ENCODE peak calls at places on chromosomes 16 and 17, in four cellular contexts. One of them, this sample, is unnamed.

GRCh38 chr16:1333149-1333812 is at the start of gene BAIAP3:
- DNase-seq in transverse colon: peak
- DNase-seq in cardiac fibroblast: peak
- DNase-seq in SK-N-SH: peak
- DNase-seq in this sample: no peak

GRCh38 chr17:58153046-58153445 is 4.9 kb downstream of the OR4D1 start:
- DNase-seq in SK-N-SH: no peak
- DNase-seq in cardiac fibroblast: no peak
- DNase-seq in transverse colon: peak
- DNase-seq in this sample: no peak

GRCh38 chr17:83119987-83120864 is 40.8 kb downstream of the METRNL start:
- DNase-seq in SK-N-SH: no peak
- DNase-seq in transverse colon: peak
- DNase-seq in cardiac fibroblast: no peak
- DNase-seq in this sample: no peak

GRCh38 chr17:32780721-32781120 is 96.2 kb downstream of the MYO1D start:
- DNase-seq in transverse colon: no peak
- DNase-seq in SK-N-SH: no peak
- DNase-seq in cardiac fibroblast: no peak
- DNase-seq in this sample: no peak

GRCh38 chr16:67967183-67967955 is 1.1 kb downstream of the SLC12A4 start:
- DNase-seq in cardiac fibroblast: no peak
- DNase-seq in SK-N-SH: no peak
- DNase-seq in transverse colon: no peak
- DNase-seq in this sample: no peak

GRCh38 chr17:61469474-61469873 is 17.3 kb downstream of the TBX4 start:
- DNase-seq in SK-N-SH: no peak
- DNase-seq in transverse colon: no peak
- DNase-seq in cardiac fibroblast: no peak
- DNase-seq in this sample: no peak

GRCh38 chr17:5555254-5555653 is 29.1 kb downstream of the NLRP1 start:
- DNase-seq in transverse colon: no peak
- DNase-seq in SK-N-SH: no peak
- DNase-seq in cardiac fibroblast: peak
- DNase-seq in this sample: no peak

GRCh38 chr16:15642557-15643452 is at the start of gene MARF1:
- DNase-seq in cardiac fibroblast: peak
- DNase-seq in transverse colon: peak
- DNase-seq in SK-N-SH: peak
- DNase-seq in this sample: peak

GRCh38 chr16:76653390-76654026 is 376.3 kb downstream of the CNTNAP4 start:
- DNase-seq in transverse colon: no peak
- DNase-seq in cardiac fibroblast: peak
- DNase-seq in SK-N-SH: peak
- DNase-seq in this sample: no peak

GRCh38 chr16:14029658-14030057 is 41.5 kb upstream of the MRTFB start:
- DNase-seq in transverse colon: no peak
- DNase-seq in SK-N-SH: peak
- DNase-seq in cardiac fibroblast: no peak
- DNase-seq in this sample: no peak

GRCh38 chr16:1978476-1979120 is 2.7 kb downstream of the NOXO1 start:
- DNase-seq in transverse colon: no peak
- DNase-seq in cardiac fibroblast: no peak
- DNase-seq in SK-N-SH: no peak
- DNase-seq in this sample: no peak

GRCh38 chr17:75319818-75320691 is 30.8 kb upstream of the SLC25A19 start:
- DNase-seq in transverse colon: peak
- DNase-seq in cardiac fibroblast: peak
- DNase-seq in SK-N-SH: no peak
- DNase-seq in this sample: no peak

GRCh38 chr16:89720859-89721643 is at the start of the genes VPS9D1 and ZNF276:
- DNase-seq in transverse colon: peak
- DNase-seq in cardiac fibroblast: peak
- DNase-seq in SK-N-SH: peak
- DNase-seq in this sample: peak

GRCh38 chr17:19386276-19386863 is 620 bp downstream of the MFAP4 start:
- DNase-seq in SK-N-SH: peak
- DNase-seq in cardiac fibroblast: peak
- DNase-seq in transverse colon: peak
- DNase-seq in this sample: no peak

GRCh38 chr17:43578352-43578698 is 32.2 kb upstream of the ETV4 start:
- DNase-seq in transverse colon: no peak
- DNase-seq in SK-N-SH: no peak
- DNase-seq in cardiac fibroblast: no peak
- DNase-seq in this sample: no peak

GRCh38 chr17:43574348-43574747 is 28.2 kb upstream of the ETV4 start:
- DNase-seq in transverse colon: peak
- DNase-seq in SK-N-SH: no peak
- DNase-seq in cardiac fibroblast: no peak
- DNase-seq in this sample: no peak

GRCh38 chr17:43574896-43575525 is 28.9 kb upstream of the ETV4 start:
- DNase-seq in cardiac fibroblast: no peak
- DNase-seq in transverse colon: no peak
- DNase-seq in SK-N-SH: no peak
- DNase-seq in this sample: no peak

GRCh38 chr17:43578699-43579569 is 32.8 kb upstream of the ETV4 start:
- DNase-seq in cardiac fibroblast: peak
- DNase-seq in transverse colon: no peak
- DNase-seq in SK-N-SH: peak
- DNase-seq in this sample: no peak

DNA sequence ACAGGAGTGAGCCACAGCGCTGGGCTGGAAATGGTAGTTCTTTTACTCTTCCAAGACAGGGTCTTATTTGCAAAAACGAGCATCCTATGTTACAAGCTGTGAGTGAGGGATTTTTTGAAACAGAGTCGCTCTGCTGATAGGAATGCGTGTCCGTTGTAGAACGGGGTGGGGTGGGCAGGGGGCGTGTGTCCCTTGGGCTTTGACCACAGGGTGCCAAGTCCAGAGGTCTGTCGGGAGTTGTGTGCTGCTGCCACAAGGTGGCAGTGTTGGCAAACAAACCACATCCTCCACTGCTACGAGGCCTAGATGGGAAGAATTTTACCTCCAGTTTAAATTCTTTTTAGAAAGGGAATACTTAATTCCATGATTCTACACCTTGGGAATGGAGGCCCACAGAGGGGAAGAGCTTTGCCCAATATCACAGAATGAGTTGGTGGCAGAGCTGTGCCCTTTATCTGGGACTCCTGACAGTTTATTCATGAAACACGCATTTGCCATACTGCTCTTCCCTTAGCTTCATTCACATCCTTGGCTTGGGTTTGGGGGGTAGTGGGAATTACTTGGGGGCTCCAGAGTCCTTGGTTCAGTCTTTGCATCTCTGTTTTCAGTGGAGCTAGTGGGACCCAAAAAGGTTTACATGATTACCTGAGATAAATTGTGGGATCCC is 30.6 kb upstream of the ETV4 start:
- DNase-seq in SK-N-SH: peak
- DNase-seq in transverse colon: peak
- DNase-seq in cardiac fibroblast: peak
- DNase-seq in this sample: peak
- TF ChIP-seq CTCF in SK-N-SH: peak
- TF ChIP-seq CTCF in transverse colon: peak
- TF ChIP-seq CTCF in cardiac fibroblast: peak
- TF ChIP-seq CTCF in this sample: peak

GRCh38 chr17:6701719-6702118 is 11.4 kb downstream of the SLC13A5 start:
- DNase-seq in SK-N-SH: peak
- DNase-seq in transverse colon: no peak
- DNase-seq in cardiac fibroblast: peak
- DNase-seq in this sample: no peak
- TF ChIP-seq CTCF in SK-N-SH: peak
- TF ChIP-seq CTCF in transverse colon: peak
- TF ChIP-seq CTCF in cardiac fibroblast: peak
- TF ChIP-seq CTCF in this sample: no peak

DNA sequence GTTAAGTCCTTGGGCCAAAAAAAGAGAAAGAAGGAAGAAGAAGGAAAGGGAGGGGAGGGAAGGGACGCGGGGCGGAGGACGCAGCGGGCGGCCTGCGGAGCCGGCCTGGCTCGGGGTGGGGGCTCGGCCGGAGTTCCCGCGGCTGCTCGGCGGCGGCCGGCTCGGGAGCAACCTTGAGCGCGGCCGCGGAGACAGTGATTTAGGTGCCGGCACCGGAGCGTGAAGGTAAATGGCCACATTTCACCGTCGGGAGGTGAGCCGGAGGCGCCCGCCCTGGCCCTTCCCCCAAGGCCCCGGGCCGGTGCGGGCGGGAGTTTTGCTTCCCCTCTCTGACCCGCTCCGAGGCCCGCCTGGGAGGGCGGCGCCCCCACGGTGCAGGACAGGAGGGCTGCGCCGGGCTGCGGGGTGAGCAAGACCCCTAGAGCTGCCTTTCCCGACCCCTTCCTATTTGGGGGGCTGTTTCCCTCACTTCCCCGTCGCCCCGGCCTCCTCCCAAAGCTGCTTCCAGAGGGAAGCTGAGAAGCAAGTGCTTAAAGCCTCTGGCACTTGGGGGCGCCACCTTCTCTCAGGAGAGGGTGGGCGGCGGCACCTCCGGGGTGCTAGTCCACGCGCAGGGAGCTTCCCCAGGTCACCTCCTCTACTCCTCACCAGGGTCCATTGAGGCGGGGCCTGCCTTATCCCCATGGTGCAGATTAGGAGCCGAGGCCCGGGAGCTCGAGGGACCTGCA is 56.5 kb downstream of the MRM1 start:
- DNase-seq in transverse colon: peak
- DNase-seq in SK-N-SH: peak
- DNase-seq in cardiac fibroblast: peak
- DNase-seq in this sample: no peak
- TF ChIP-seq CTCF in transverse colon: peak
- TF ChIP-seq CTCF in SK-N-SH: no peak
- TF ChIP-seq CTCF in cardiac fibroblast: peak
- TF ChIP-seq CTCF in this sample: no peak

DNA sequence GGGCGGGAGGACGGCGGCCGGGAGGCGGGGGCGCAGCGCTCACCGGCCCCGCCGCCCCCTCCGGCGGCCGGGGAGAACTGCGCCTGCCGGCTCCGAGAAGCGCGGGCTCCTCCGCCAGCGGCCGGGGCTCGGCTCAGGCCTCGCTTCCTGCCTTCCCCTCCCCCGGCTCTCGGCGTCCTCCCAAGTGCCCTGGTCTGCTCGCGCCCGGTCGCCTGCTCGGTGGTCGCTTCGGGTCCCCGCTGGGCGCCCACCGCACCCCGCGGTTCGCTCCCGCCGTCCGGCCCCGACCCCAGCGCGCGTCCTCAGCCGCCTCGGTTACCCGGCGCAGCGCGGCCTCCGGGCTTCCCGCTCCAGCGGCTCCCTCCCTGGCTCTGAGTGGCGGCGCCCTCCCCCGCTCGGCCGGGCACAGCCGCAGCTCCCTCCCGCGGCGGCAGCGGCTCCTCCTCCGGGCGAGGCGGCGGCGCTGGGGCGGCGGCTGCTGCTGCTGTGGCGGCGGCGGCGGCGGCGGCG is 294 bp downstream of the UBTF start:
- DNase-seq in SK-N-SH: peak
- DNase-seq in transverse colon: peak
- DNase-seq in cardiac fibroblast: peak
- DNase-seq in this sample: peak
- TF ChIP-seq CTCF in SK-N-SH: peak
- TF ChIP-seq CTCF in transverse colon: peak
- TF ChIP-seq CTCF in cardiac fibroblast: peak
- TF ChIP-seq CTCF in this sample: peak

GRCh38 chr16:73846292-73846849 is 450.2 kb upstream of the PSMD7 start:
- DNase-seq in SK-N-SH: peak
- DNase-seq in cardiac fibroblast: no peak
- DNase-seq in transverse colon: no peak
- DNase-seq in this sample: no peak
- TF ChIP-seq CTCF in SK-N-SH: no peak
- TF ChIP-seq CTCF in cardiac fibroblast: no peak
- TF ChIP-seq CTCF in transverse colon: no peak
- TF ChIP-seq CTCF in this sample: no peak

GRCh38 chr17:81429813-81430510 is 34.7 kb downstream of the BAHCC1 start:
- DNase-seq in cardiac fibroblast: peak
- DNase-seq in SK-N-SH: peak
- DNase-seq in transverse colon: no peak
- DNase-seq in this sample: no peak
- TF ChIP-seq CTCF in cardiac fibroblast: no peak
- TF ChIP-seq CTCF in SK-N-SH: peak
- TF ChIP-seq CTCF in transverse colon: no peak
- TF ChIP-seq CTCF in this sample: no peak

DNA sequence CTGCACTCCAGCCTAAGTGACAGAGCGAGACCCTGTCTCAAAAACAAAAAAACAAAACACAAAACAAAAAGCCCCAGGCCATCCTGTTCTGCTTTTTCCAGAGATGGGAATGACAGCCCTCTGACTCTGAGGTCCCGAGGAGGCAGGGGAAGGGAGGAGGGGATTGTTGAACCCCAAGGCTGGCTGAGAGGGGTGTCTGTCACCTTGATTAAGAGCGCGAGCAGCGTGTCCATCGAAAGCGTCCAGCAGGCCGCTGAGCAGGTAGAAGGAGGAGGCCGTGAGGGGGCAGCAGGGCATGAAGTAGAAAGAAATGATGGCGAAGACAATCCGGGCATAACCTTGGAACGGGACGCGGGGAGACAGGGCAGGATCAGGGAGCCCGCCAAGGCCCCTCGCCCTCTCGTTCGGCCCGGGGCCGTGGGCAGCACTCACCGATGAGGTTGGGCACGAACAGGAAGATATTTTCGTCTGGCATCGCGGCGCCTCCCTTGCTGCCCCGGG is 593 bp downstream of the CDIPT start:
- DNase-seq in SK-N-SH: peak
- DNase-seq in cardiac fibroblast: no peak
- DNase-seq in transverse colon: peak
- DNase-seq in this sample: no peak
- TF ChIP-seq CTCF in SK-N-SH: no peak
- TF ChIP-seq CTCF in cardiac fibroblast: peak
- TF ChIP-seq CTCF in transverse colon: no peak
- TF ChIP-seq CTCF in this sample: no peak

DNA sequence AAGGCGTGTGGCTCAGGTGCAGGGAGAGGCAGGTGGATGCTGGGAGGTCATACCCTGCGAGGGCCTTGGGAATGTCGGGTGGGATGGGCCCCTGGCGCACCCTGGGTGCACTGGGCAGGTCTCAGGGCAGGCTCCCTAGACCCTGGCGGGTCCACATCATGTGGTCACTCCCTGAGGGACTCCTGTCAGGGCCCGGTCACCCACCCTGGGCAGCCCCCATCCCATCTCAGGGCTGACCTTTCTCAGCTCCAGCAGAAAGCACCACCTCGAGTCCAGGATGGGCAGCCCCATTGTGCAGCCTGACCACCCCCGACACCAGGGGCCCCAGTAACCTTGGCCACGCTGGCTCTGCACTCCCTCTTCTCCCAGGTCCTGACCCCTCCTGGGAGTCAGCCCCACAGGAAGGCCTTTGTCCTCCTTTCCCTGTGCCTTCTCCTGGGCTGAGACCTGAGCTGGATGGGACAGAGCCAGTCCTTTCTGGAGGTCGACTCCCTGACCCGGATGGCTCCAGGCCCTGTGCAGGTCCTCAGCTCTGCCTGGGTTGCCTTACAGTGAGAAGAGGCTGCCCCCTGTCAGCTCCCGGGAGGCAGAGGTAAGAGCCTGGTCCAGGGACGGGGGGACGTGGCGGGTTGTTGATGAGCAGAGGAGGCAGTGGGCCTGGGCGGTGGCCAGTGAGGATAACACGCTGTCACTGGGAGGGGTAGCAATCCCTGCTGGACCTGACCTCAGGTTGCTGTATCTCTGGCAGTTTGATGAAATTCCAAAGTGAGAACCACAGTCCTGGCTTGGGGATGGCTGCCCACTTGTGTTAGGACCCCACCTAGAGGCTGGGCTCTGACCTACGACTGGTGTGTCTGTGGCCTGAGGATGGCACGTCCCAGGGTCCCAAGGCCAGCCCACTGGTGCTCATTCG is 77.9 kb downstream of the GOSR1 start:
- DNase-seq in SK-N-SH: no peak
- DNase-seq in cardiac fibroblast: peak
- DNase-seq in transverse colon: no peak
- DNase-seq in this sample: peak
- TF ChIP-seq CTCF in SK-N-SH: peak
- TF ChIP-seq CTCF in cardiac fibroblast: peak
- TF ChIP-seq CTCF in transverse colon: no peak
- TF ChIP-seq CTCF in this sample: no peak

GRCh38 chr16:23785842-23786241 is 31.0 kb downstream of the CHP2 start:
- DNase-seq in SK-N-SH: no peak
- DNase-seq in transverse colon: no peak
- DNase-seq in cardiac fibroblast: no peak
- DNase-seq in this sample: no peak
- TF ChIP-seq CTCF in SK-N-SH: no peak
- TF ChIP-seq CTCF in transverse colon: no peak
- TF ChIP-seq CTCF in cardiac fibroblast: no peak
- TF ChIP-seq CTCF in this sample: no peak

This sample was measured in mesothelial cell of epicardium.